ENCODE peak calls at places on chromosome 10, in ten cellular contexts. M is breast epithelium, Q is tibial nerve, Z is gastrocnemius medialis, S is uterus, E is A549, B is transverse colon, K is spleen, J is lower leg skin, A is prostate gland. T is an unnamed sample.

GRCh38 chr10:49311562-49312236 is 12.7 kb downstream of the C10orf71 start:
- DNase-seq in M (no peak), Q (no peak), Z (no peak), S (no peak), E (no peak), B (no peak), K (peak), J (no peak), A (no peak), T (no peak)

GRCh38 chr10:128178319-128178937 is 52.2 kb upstream of the MKI67 start:
- DNase-seq in M (no peak), Q (no peak), Z (no peak), S (no peak), E (peak), B (peak), K (no peak), J (peak), A (no peak), T (no peak)

GRCh38 chr10:25753776-25754175 is 180.3 kb upstream of the MYO3A start:
- DNase-seq in M (no peak), Q (no peak), Z (no peak), S (no peak), E (no peak), B (no peak), K (no peak), J (no peak), A (no peak), T (no peak)

GRCh38 chr10:127374901-127375300 is 174.2 kb upstream of the NPS start:
- DNase-seq in M (no peak), Q (no peak), Z (no peak), S (no peak), E (no peak), B (no peak), K (no peak), J (no peak), A (no peak), T (no peak)

GRCh38 chr10:69360485-69361302 is 56.0 kb downstream of the TACR2 start:
- DNase-seq in M (peak), Q (peak), Z (peak), S (peak), E (peak), B (peak), K (no peak), J (peak), A (peak), T (peak)

GRCh38 chr10:126137557-126138221 is 241.3 kb downstream of the FANK1 start:
- DNase-seq in M (no peak), Q (no peak), Z (no peak), S (no peak), E (no peak), B (no peak), K (no peak), J (no peak), A (no peak), T (no peak)

GRCh38 chr10:110222896-110223675 is 15.7 kb downstream of the MXI1 start:
- DNase-seq in M (no peak), Q (no peak), Z (no peak), S (no peak), E (no peak), B (no peak), K (no peak), J (no peak), A (no peak), T (no peak)

GRCh38 chr10:74977913-74978847 is 133.3 kb upstream of the SAMD8 start:
- DNase-seq in M (no peak), Q (no peak), Z (no peak), S (no peak), E (no peak), B (no peak), K (no peak), J (no peak), A (no peak), T (no peak)

GRCh38 chr10:84537447-84537931 is 209.1 kb downstream of the CCSER2 start:
- DNase-seq in M (no peak), Q (peak), Z (no peak), S (peak), E (peak), B (peak), K (no peak), J (no peak), A (peak), T (no peak)

GRCh38 chr10:48290286-48290685 is 15.8 kb upstream of the FRMPD2 start:
- DNase-seq in M (no peak), Q (no peak), Z (no peak), S (no peak), E (no peak), B (no peak), K (no peak), J (no peak), A (no peak), T (no peak)

GRCh38 chr10:48813825-48814224 is 125.8 kb downstream of the LRRC18 start:
- DNase-seq in M (no peak), Q (no peak), Z (no peak), S (no peak), E (no peak), B (no peak), K (no peak), J (no peak), A (no peak), T (no peak)

GRCh38 chr10:31929986-31930675 is 1.5 kb upstream of the ARHGAP12 start:
- DNase-seq in M (no peak), Q (no peak), Z (no peak), S (no peak), E (no peak), B (no peak), K (no peak), J (no peak), A (peak), T (no peak)

GRCh38 chr10:105023706-105024105 is 382.6 kb downstream of the SORCS3 start:
- DNase-seq in M (no peak), Q (peak), Z (no peak), S (no peak), E (no peak), B (no peak), K (no peak), J (no peak), A (no peak), T (no peak)

GRCh38 chr10:122461729-122462532 is 578 bp downstream of the HTRA1 start:
- DNase-seq in M (no peak), Q (no peak), Z (no peak), S (peak), E (peak), B (no peak), K (no peak), J (peak), A (peak), T (no peak)

GRCh38 chr10:98374176-98374969 is 40.6 kb downstream of the PYROXD2 start:
- DNase-seq in M (no peak), Q (no peak), Z (no peak), S (no peak), E (no peak), B (no peak), K (no peak), J (peak), A (no peak), T (no peak)

GRCh38 chr10:97179731-97180366 is 5.9 kb downstream of the SLIT1 start:
- DNase-seq in M (peak), Q (no peak), Z (no peak), S (no peak), E (no peak), B (no peak), K (peak), J (no peak), A (no peak), T (no peak)

GRCh38 chr10:128497660-128498377 is 371.6 kb upstream of the MKI67 start:
- DNase-seq in M (no peak), Q (no peak), Z (no peak), S (no peak), E (no peak), B (no peak), K (peak), J (no peak), A (no peak), T (no peak)

GRCh38 chr10:101778781-101779543 is 3.0 kb upstream of the FGF8 start:
- DNase-seq in M (no peak), Q (no peak), Z (no peak), S (no peak), E (no peak), B (peak), K (peak), J (peak), A (no peak), T (peak)

GRCh38 chr10:14478639-14479038 is 147.9 kb upstream of the FRMD4A start:
- DNase-seq in M (peak), Q (peak), Z (no peak), S (peak), E (peak), B (no peak), K (no peak), J (peak), A (peak), T (peak)

GRCh38 chr10:22252286-22252800 is 34.5 kb upstream of the EBLN1 start:
- DNase-seq in M (peak), Q (peak), Z (no peak), S (peak), E (no peak), B (peak), K (peak), J (no peak), A (peak), T (peak)

GRCh38 chr10:4807803-4808507 is 18.1 kb upstream of the AKR1E2 start:
- DNase-seq in M (no peak), Q (no peak), Z (no peak), S (no peak), E (peak), B (no peak), K (no peak), J (no peak), A (no peak), T (no peak)

GRCh38 chr10:132369636-132370185 is 27.3 kb upstream of the PWWP2B start:
- DNase-seq in M (peak), Q (no peak), Z (no peak), S (no peak), E (no peak), B (no peak), K (peak), J (no peak), A (no peak), T (peak)

GRCh38 chr10:80000541-80000940 is 51.6 kb upstream of the SFTPD start:
- DNase-seq in M (no peak), Q (no peak), Z (no peak), S (no peak), E (no peak), B (no peak), K (no peak), J (no peak), A (no peak), T (no peak)

GRCh38 chr10:118754132-118754555 is 626 bp downstream of the CACUL1 start:
- DNase-seq in M (peak), Q (no peak), Z (peak), S (no peak), E (peak), B (peak), K (peak), J (no peak), A (peak), T (peak)

GRCh38 chr10:76337641-76338040 is 906.2 kb downstream of the LRMDA start:
- DNase-seq in M (no peak), Q (no peak), Z (no peak), S (no peak), E (no peak), B (no peak), K (no peak), J (no peak), A (no peak), T (no peak)

GRCh38 chr10:125396651-125397050 is 236.3 kb upstream of the CTBP2 start:
- DNase-seq in M (no peak), Q (no peak), Z (no peak), S (no peak), E (no peak), B (no peak), K (no peak), J (no peak), A (no peak), T (no peak)

GRCh38 chr10:17989908-17990767 is 38.4 kb downstream of the SLC39A12 start:
- DNase-seq in M (no peak), Q (no peak), Z (no peak), S (no peak), E (peak), B (no peak), K (no peak), J (no peak), A (no peak), T (no peak)

GRCh38 chr10:118273662-118274061 is 68.5 kb downstream of the FAM204A start:
- DNase-seq in M (no peak), Q (no peak), Z (no peak), S (no peak), E (no peak), B (no peak), K (no peak), J (no peak), A (no peak), T (no peak)

GRCh38 chr10:31037749-31038148 is 6.1 kb upstream of the ZNF438 start:
- DNase-seq in M (no peak), Q (no peak), Z (no peak), S (no peak), E (no peak), B (no peak), K (no peak), J (no peak), A (no peak), T (no peak)

GRCh38 chr10:93180402-93181040 is 106.8 kb downstream of the CYP26A1 start:
- DNase-seq in M (no peak), Q (peak), Z (no peak), S (peak), E (no peak), B (peak), K (no peak), J (peak), A (no peak), T (peak)

GRCh38 chr10:94065344-94065743 is 71.6 kb downstream of the PLCE1 start:
- DNase-seq in M (no peak), Q (no peak), Z (no peak), S (no peak), E (no peak), B (no peak), K (no peak), J (no peak), A (no peak), T (no peak)

GRCh38 chr10:96695366-96695765 is 24.9 kb downstream of the PIK3AP1 start:
- DNase-seq in M (no peak), Q (no peak), Z (no peak), S (no peak), E (no peak), B (no peak), K (no peak), J (no peak), A (no peak), T (no peak)

GRCh38 chr10:132467464-132468149 is 70.0 kb upstream of the INPP5A start:
- DNase-seq in M (no peak), Q (no peak), Z (no peak), S (peak), E (no peak), B (peak), K (peak), J (no peak), A (no peak), T (no peak)

GRCh38 chr10:84375011-84375410 is 46.6 kb downstream of the CCSER2 start:
- DNase-seq in M (no peak), Q (peak), Z (no peak), S (no peak), E (no peak), B (no peak), K (no peak), J (no peak), A (peak), T (no peak)

GRCh38 chr10:93995598-93996271 is 2.0 kb downstream of the PLCE1 start:
- DNase-seq in M (no peak), Q (no peak), Z (no peak), S (no peak), E (no peak), B (no peak), K (no peak), J (no peak), A (no peak), T (no peak)

GRCh38 chr10:24694086-24694485 is 29.6 kb downstream of the ARHGAP21 start:
- DNase-seq in M (no peak), Q (no peak), Z (no peak), S (no peak), E (no peak), B (no peak), K (no peak), J (no peak), A (no peak), T (no peak)

GRCh38 chr10:35079763-35080162 is 10.4 kb downstream of the CUL2 start:
- DNase-seq in M (no peak), Q (no peak), Z (no peak), S (no peak), E (peak), B (no peak), K (no peak), J (no peak), A (no peak), T (no peak)

GRCh38 chr10:103661198-103661950 is 167.9 kb downstream of the NEURL1 start:
- DNase-seq in M (peak), Q (peak), Z (peak), S (peak), E (no peak), B (peak), K (peak), J (peak), A (peak), T (peak)

GRCh38 chr10:103661951-103662405 is 168.5 kb downstream of the NEURL1 start:
- DNase-seq in M (no peak), Q (no peak), Z (no peak), S (no peak), E (no peak), B (no peak), K (no peak), J (no peak), A (no peak), T (no peak)

GRCh38 chr10:103658049-103658577 is 164.6 kb downstream of the NEURL1 start:
- DNase-seq in M (no peak), Q (no peak), Z (no peak), S (no peak), E (no peak), B (no peak), K (no peak), J (no peak), A (no peak), T (no peak)

GRCh38 chr10:103659674-103660363 is 166.3 kb downstream of the NEURL1 start:
- DNase-seq in M (no peak), Q (peak), Z (peak), S (peak), E (no peak), B (peak), K (peak), J (no peak), A (peak), T (peak)

GRCh38 chr10:103660364-103661197 is 167.1 kb downstream of the NEURL1 start:
- DNase-seq in M (no peak), Q (no peak), Z (no peak), S (no peak), E (no peak), B (no peak), K (peak), J (no peak), A (peak), T (peak)
- TF ChIP-seq POLR2A in M (no peak), Q (no peak), Z (no peak), S (no peak), E (no peak), B (no peak), K (no peak), J (no peak), A (no peak), T (no peak)

DNA sequence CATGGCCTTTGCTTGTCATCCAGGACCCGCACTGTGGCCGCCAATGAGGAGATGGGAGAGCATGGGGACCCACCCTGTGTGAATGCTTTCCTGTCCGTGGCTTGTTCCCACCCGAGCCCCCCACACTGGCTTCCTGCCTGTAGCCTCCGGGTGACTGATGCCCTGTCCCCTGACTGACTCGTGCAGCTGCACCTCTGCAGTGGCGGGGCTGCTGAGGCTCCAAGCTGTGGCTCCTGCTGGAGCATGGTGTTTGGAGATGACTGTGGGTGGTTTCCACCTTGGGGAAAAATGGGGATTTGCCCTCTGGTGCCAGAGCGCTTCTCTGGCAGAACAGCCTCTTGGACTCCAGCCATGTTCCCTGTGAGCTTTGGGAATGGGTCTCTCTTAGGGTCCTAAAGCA is 2.1 kb downstream of the CAMK1D start:
- DNase-seq in M (no peak), Q (no peak), Z (no peak), S (no peak), E (no peak), B (peak), K (peak), J (peak), A (no peak), T (peak)
- TF ChIP-seq POLR2A in M (no peak), Q (no peak), Z (no peak), S (no peak), E (no peak), B (no peak), K (no peak), J (no peak), A (no peak), T (no peak)

GRCh38 chr10:63166742-63167258 is 33.7 kb downstream of the NRBF2 start:
- DNase-seq in M (no peak), Q (no peak), Z (no peak), S (no peak), E (peak), B (no peak), K (no peak), J (no peak), A (peak), T (no peak)

GRCh38 chr10:63165249-63165648 is 32.1 kb downstream of the NRBF2 start:
- DNase-seq in M (no peak), Q (no peak), Z (no peak), S (no peak), E (no peak), B (no peak), K (no peak), J (no peak), A (no peak), T (no peak)

GRCh38 chr10:63157845-63158624 is 24.9 kb downstream of the NRBF2 start:
- DNase-seq in M (no peak), Q (no peak), Z (no peak), S (no peak), E (peak), B (no peak), K (no peak), J (no peak), A (peak), T (no peak)

GRCh38 chr10:63164045-63164722 is 31.1 kb downstream of the NRBF2 start:
- DNase-seq in M (no peak), Q (no peak), Z (no peak), S (no peak), E (no peak), B (no peak), K (no peak), J (no peak), A (peak), T (no peak)

DNA sequence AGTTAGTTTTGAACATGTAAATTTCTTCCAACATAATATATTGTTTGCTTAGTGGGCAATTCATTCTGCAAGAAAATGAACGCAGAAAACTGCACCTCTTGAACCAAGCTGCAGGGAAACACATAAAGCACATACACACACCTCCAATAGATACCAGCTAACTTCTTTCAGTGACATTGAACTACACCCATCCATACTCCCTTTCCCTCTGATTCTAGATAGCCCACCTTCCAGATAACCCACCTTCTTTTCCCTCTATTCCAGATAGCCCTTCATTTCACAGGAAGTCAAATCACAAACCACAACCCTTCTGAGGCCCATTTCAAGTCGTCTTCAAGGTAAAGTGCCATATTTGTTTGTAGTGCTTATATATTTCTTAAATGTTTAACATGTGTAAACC is 28.5 kb downstream of the NRBF2 start:
- DNase-seq in M (no peak), Q (no peak), Z (no peak), S (no peak), E (no peak), B (no peak), K (no peak), J (no peak), A (no peak), T (no peak)
- TF ChIP-seq POLR2A in M (no peak), Q (no peak), Z (no peak), S (no peak), E (no peak), B (no peak), K (no peak), J (no peak), A (no peak), T (no peak)

GRCh38 chr10:77889277-77889903 is 37.2 kb downstream of the DLG5 start:
- DNase-seq in M (peak), Q (no peak), Z (peak), S (no peak), E (no peak), B (peak), K (no peak), J (no peak), A (peak), T (no peak)
- TF ChIP-seq POLR2A in M (no peak), Q (no peak), Z (peak), S (no peak), E (no peak), B (no peak), K (no peak), J (no peak), A (peak), T (no peak)

GRCh38 chr10:71771821-71772617 is 1.3 kb downstream of the VSIR start:
- DNase-seq in M (no peak), Q (peak), Z (no peak), S (peak), E (peak), B (peak), K (no peak), J (peak), A (peak), T (peak)
- TF ChIP-seq POLR2A in M (no peak), Q (peak), Z (peak), S (peak), E (no peak), B (peak), K (no peak), J (no peak), A (peak), T (peak)

GRCh38 chr10:124387078-124387874 is 31.4 kb downstream of the OAT start:
- DNase-seq in M (no peak), Q (no peak), Z (no peak), S (no peak), E (peak), B (no peak), K (peak), J (peak), A (no peak), T (peak)

GRCh38 chr10:124388476-124388822 is 30.3 kb downstream of the OAT start:
- DNase-seq in M (no peak), Q (no peak), Z (no peak), S (no peak), E (no peak), B (no peak), K (no peak), J (peak), A (no peak), T (no peak)

GRCh38 chr10:124388823-124389612 is 29.7 kb downstream of the OAT start:
- DNase-seq in M (peak), Q (peak), Z (peak), S (peak), E (peak), B (peak), K (peak), J (peak), A (peak), T (peak)

GRCh38 chr10:124390788-124391187 is 27.9 kb downstream of the OAT start:
- DNase-seq in M (no peak), Q (no peak), Z (no peak), S (no peak), E (no peak), B (no peak), K (no peak), J (peak), A (no peak), T (no peak)

GRCh38 chr10:124389613-124390361 is 28.9 kb downstream of the OAT start:
- DNase-seq in M (no peak), Q (no peak), Z (no peak), S (no peak), E (no peak), B (no peak), K (peak), J (peak), A (no peak), T (peak)
- TF ChIP-seq POLR2A in M (no peak), Q (no peak), Z (no peak), S (no peak), E (no peak), B (no peak), K (no peak), J (no peak), A (no peak), T (no peak)